ENCODE peak calls at places on chromosome 16, in nine cellular contexts. U, E, S, Z, M, F, B, A and Y are unnamed samples.

GRCh38 chr16:53770641-53771040 is 66.7 kb downstream of the FTO start:
- DNase-seq in U (no peak), E (no peak), S (no peak), Z (no peak), M (no peak), F (no peak), B (no peak), A (no peak), Y (no peak)

GRCh38 chr16:17481741-17482140 is 11.0 kb upstream of the XYLT1 start:
- DNase-seq in U (no peak), E (no peak), S (no peak), Z (no peak), M (no peak), F (no peak), B (no peak), A (no peak), Y (no peak)

GRCh38 chr16:72877374-72878028 is 170.4 kb downstream of the ZFHX3 start:
- DNase-seq in U (peak; percentile 75), E (no peak), S (no peak), Z (no peak), M (no peak), F (no peak), B (no peak), A (no peak), Y (no peak)

GRCh38 chr16:63776437-63776836 is 1345.4 kb downstream of the CDH11 start:
- DNase-seq in U (no peak), E (no peak), S (no peak), Z (no peak), M (no peak), F (no peak), B (no peak), A (no peak), Y (no peak)

GRCh38 chr16:1941924-1942809 is 832 bp downstream of the MSRB1 start:
- DNase-seq in U (peak; percentile 40), E (no peak), S (no peak), Z (peak; percentile 67), M (no peak), F (no peak), B (no peak), A (peak; percentile 84), Y (no peak)

GRCh38 chr16:73616186-73616585 is 568.3 kb upstream of the ZFHX3 start:
- DNase-seq in U (no peak), E (no peak), S (no peak), Z (no peak), M (no peak), F (no peak), B (no peak), A (no peak), Y (no peak)

GRCh38 chr16:47358816-47359215 is 102.0 kb downstream of the ITFG1 start:
- DNase-seq in U (no peak), E (no peak), S (no peak), Z (no peak), M (no peak), F (no peak), B (no peak), A (no peak), Y (no peak)

GRCh38 chr16:324451-325334 is 27.8 kb downstream of the AXIN1 start:
- DNase-seq in U (no peak), E (no peak), S (no peak), Z (no peak), M (no peak), F (no peak), B (peak; percentile 69), A (no peak), Y (no peak)

GRCh38 chr16:68364601-68364998 is 53.8 kb downstream of the PRMT7 start:
- DNase-seq in U (peak; percentile 45), E (no peak), S (no peak), Z (no peak), M (no peak), F (no peak), B (no peak), A (peak; percentile 41), Y (no peak)

GRCh38 chr16:87324411-87325275 is 7.5 kb upstream of the C16orf95 start:
- DNase-seq in U (peak; percentile 33), E (no peak), S (peak; percentile 44), Z (no peak), M (no peak), F (no peak), B (peak; percentile 36), A (peak; percentile 82), Y (peak; percentile 15)

GRCh38 chr16:76228546-76229146 is 48.6 kb upstream of the CNTNAP4 start:
- DNase-seq in U (no peak), E (no peak), S (no peak), Z (no peak), M (no peak), F (no peak), B (no peak), A (no peak), Y (no peak)

DNA sequence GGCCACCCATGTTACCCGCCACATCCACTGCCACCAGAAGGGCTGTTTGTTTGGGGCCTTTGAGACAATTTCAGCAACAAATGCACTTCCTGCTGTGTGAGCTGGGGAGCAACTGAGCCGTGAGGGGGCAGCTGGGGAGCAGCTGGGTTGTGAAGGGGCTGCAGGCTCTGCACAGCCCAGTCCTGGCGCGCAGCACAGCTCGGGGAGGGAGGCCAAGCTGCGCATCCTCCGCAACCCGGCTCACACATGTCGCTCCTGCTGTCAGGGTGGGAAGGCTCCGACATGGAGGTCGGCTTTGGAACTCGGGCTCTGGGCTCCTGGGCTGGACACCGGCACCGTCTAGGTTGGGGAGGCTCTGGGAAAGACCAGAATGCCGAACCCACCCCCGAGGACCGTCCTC is 53.6 kb downstream of the CBFA2T3 start:
- DNase-seq in U (no peak), E (no peak), S (no peak), Z (no peak), M (no peak), F (no peak), B (no peak), A (no peak), Y (no peak)
- H3K27ac ChIP-seq in U (no peak overlapping the region), E (no peak overlapping the region), S (no peak overlapping the region), Z (no peak overlapping the region), M (no peak overlapping the region), F (no peak overlapping the region), B (no peak overlapping the region), A (peak overlapping the region; percentile 90), Y (no peak overlapping the region)

GRCh38 chr16:29898135-29898534 is 1.2 kb downstream of the SEZ6L2 start:
- DNase-seq in U (no peak), E (no peak), S (no peak), Z (no peak), M (no peak), F (no peak), B (no peak), A (no peak), Y (no peak)
- H3K27ac ChIP-seq in U (no peak overlapping the region), E (no peak overlapping the region), S (no peak overlapping the region), Z (no peak overlapping the region), M (no peak overlapping the region), F (no peak overlapping the region), B (no peak overlapping the region), A (no peak overlapping the region), Y (peak overlapping the region; percentile 99)

DNA sequence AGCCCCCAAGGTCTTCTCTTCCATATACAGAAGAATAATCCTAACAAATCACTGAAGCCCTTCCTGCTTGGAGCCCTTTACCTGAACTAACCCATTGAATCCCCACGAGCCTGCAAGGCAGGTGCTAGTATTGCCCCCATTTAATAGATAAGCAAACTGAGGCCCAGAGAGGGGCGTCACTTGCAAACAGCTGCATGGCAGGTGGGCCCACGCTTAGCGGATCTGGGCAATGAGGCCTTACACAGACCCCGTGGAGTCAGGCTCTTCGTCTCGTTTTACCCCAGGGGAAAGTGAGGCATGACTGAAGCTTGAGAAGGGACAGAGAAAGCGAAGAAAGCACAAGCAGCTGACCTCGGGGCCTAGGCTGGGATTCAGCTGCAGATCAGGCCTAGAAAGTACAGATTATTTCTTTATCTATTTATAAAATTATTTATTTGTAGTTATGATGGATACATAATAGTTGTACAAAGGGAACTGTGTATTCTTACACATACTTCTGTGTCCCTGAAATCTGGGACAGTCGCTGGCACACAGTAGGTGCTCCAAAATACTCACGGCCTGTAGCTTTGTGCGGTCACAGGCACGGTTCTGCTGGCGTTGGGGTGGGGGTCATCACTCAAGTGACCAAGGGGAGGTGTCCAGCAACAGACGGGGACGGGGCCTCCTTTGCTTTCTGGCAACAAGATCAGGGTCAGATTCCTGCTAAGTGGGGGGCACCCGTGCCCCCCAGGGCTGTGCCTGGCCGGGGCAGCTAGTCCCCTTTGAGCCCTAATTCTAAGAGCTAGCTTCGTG is 223.2 kb upstream of the GSE1 start:
- DNase-seq in U (no peak), E (no peak), S (no peak), Z (peak; percentile 46), M (no peak), F (peak; percentile 4), B (no peak), A (peak; percentile 24), Y (no peak)
- H3K27ac ChIP-seq in U (peak overlapping the region; percentile 66), E (peak overlapping the region; percentile 39), S (no peak overlapping the region), Z (no peak overlapping the region), M (peak overlapping the region; percentile 62), F (no peak overlapping the region), B (no peak overlapping the region), A (no peak overlapping the region), Y (no peak overlapping the region)

DNA sequence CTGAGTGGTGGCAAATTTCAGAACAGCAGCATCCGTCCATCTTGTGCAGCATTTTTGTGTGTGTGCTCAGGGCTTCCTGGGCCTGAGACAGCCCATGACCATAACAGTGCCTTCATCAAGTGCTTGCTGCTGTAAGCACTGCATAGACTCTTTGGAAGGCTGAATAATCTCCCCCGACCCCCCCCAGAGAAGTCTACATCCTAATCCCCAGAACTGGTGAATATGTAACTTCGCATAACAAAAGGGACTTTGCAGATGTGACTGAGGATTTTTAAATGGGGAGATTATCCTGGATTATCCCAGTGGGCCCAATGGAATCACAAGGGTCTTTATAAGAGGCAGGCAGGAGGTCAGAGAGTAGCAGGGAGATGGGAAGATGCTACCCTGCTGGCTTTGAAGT is 50.6 kb downstream of the TMC5 start:
- DNase-seq in U (no peak), E (no peak), S (no peak), Z (no peak), M (no peak), F (no peak), B (no peak), A (no peak), Y (no peak)
- H3K27ac ChIP-seq in U (no peak overlapping the region), E (no peak overlapping the region), S (no peak overlapping the region), Z (no peak overlapping the region), M (no peak overlapping the region), F (no peak overlapping the region), B (no peak overlapping the region), A (no peak overlapping the region), Y (no peak overlapping the region)